ENCODE peak calls at places on chromosomes 1 and 21, in six cellular contexts. F is GM12878, K is HepG2, Z is GM12892, U is K562, A is H1. X is an unnamed sample.

GRCh38 chr1:205448540-205449253 is 7.1 kb downstream of the BLACAT1 start:
- DNase-seq in F (no peak), K (no peak), Z (no peak), U (no peak), A (no peak), X (no peak)

GRCh38 chr1:206796984-206797402 is 24.7 kb upstream of the IL10 start:
- DNase-seq in F (no peak), K (no peak), Z (no peak), U (no peak), A (no peak), X (no peak)

GRCh38 chr21:44273046-44273445 is 11.3 kb upstream of the DNMT3L start:
- DNase-seq in F (no peak), K (no peak), Z (no peak), U (no peak), A (no peak), X (no peak)

GRCh38 chr1:67748630-67749029 is 63.6 kb downstream of the GADD45A start:
- DNase-seq in F (peak; percentile 47), K (peak; percentile 74), Z (no peak), U (no peak), A (no peak), X (no peak)

GRCh38 chr1:3672231-3672970 is 20.1 kb downstream of the TP73 start:
- DNase-seq in F (no peak), K (no peak), Z (no peak), U (no peak), A (no peak), X (no peak)

GRCh38 chr1:7408771-7409150 is 362.3 kb upstream of the VAMP3 start:
- DNase-seq in F (no peak), K (no peak), Z (no peak), U (no peak), A (no peak), X (peak; percentile 1)

GRCh38 chr1:224757508-224757907 is 141.4 kb downstream of the CNIH3 start:
- DNase-seq in F (no peak), K (no peak), Z (no peak), U (no peak), A (no peak), X (no peak)

GRCh38 chr1:179090522-179090921 is 8.7 kb downstream of the TOR3A start:
- DNase-seq in F (no peak), K (no peak), Z (no peak), U (no peak), A (no peak), X (no peak)

GRCh38 chr1:186404454-186405051 is 28.9 kb downstream of the ODR4 start:
- DNase-seq in F (no peak), K (peak; percentile 27), Z (no peak), U (peak; percentile 44), A (no peak), X (peak; percentile 5)

GRCh38 chr1:226148121-226148648 is 38.4 kb downstream of the ACBD3 start:
- DNase-seq in F (no peak), K (no peak), Z (no peak), U (no peak), A (no peak), X (no peak)

GRCh38 chr1:41914515-41914914 is 4.2 kb downstream of the HIVEP3 start:
- DNase-seq in F (no peak), K (no peak), Z (no peak), U (peak; percentile 41), A (no peak), X (no peak)

GRCh38 chr1:7664893-7665250 is 106.2 kb upstream of the VAMP3 start:
- DNase-seq in F (no peak), K (no peak), Z (no peak), U (no peak), A (no peak), X (no peak)

GRCh38 chr1:185864889-185865288 is 130.7 kb downstream of the HMCN1 start:
- DNase-seq in F (no peak), K (no peak), Z (no peak), U (no peak), A (no peak), X (no peak)

GRCh38 chr1:94773931-94774422 is 46.2 kb upstream of the SLC44A3 start:
- DNase-seq in F (no peak), K (peak; percentile 20), Z (no peak), U (no peak), A (no peak), X (no peak)

GRCh38 chr1:111707906-111708305 is 31.3 kb downstream of the INKA2 start:
- DNase-seq in F (no peak), K (no peak), Z (no peak), U (no peak), A (no peak), X (no peak)

GRCh38 chr1:244442850-244443249 is 8.9 kb downstream of the ADSS2 start:
- DNase-seq in F (no peak), K (no peak), Z (no peak), U (no peak), A (no peak), X (no peak)

GRCh38 chr1:23590058-23590783 is 30.9 kb upstream of the ID3 start:
- DNase-seq in F (no peak), K (no peak), Z (no peak), U (peak; percentile 39), A (no peak), X (no peak)

GRCh38 chr1:206476591-206476990 is 6.3 kb downstream of the IKBKE start:
- DNase-seq in F (no peak), K (no peak), Z (no peak), U (no peak), A (no peak), X (no peak)

GRCh38 chr21:17139696-17140095 is 373.1 kb upstream of the CXADR start:
- DNase-seq in F (no peak), K (no peak), Z (no peak), U (no peak), A (no peak), X (no peak)

GRCh38 chr1:202084791-202085681 is 37.7 kb upstream of the GPR37L1 start:
- DNase-seq in F (no peak), K (peak; percentile 99), Z (no peak), U (no peak), A (no peak), X (no peak)

GRCh38 chr1:202090994-202091393 is 31.7 kb upstream of the GPR37L1 start:
- DNase-seq in F (no peak), K (peak; percentile 45), Z (no peak), U (peak; percentile 34), A (no peak), X (no peak)

GRCh38 chr1:202086579-202087350 is 36.0 kb upstream of the GPR37L1 start:
- DNase-seq in F (no peak), K (no peak), Z (no peak), U (peak; percentile 24), A (no peak), X (no peak)

GRCh38 chr1:202085682-202086373 is 36.9 kb upstream of the GPR37L1 start:
- DNase-seq in F (no peak), K (peak; percentile 99), Z (no peak), U (no peak), A (no peak), X (no peak)

GRCh38 chr1:202088216-202088615 is 34.5 kb upstream of the GPR37L1 start:
- DNase-seq in F (no peak), K (no peak), Z (no peak), U (no peak), A (no peak), X (no peak)
- TF ChIP-seq TAF1 in F (no peak), K (no peak), Z (no peak), U (no peak), A (no peak), X (no peak)

DNA sequence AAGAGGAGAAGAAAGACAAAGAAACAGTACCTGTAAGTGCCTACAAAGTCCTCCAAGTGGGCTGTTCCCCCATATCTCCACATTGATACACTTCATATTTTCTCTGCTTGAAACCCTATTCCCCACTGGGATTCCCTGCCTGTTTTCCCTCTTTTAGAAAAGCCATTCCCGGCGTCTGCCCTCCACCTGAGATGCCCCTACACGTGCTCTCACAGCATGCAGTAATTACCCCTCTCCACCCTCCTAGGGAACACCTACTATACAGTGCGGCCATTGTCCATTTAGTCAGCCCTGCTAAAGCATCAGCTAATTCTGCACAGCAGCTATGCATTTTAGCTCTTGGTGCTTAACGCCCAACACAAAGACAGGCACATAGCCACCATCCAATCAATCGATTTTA is 135.7 kb upstream of the TIAM1 start:
- DNase-seq in F (no peak), K (no peak), Z (no peak), U (no peak), A (no peak), X (no peak)
- TF ChIP-seq POLR2AphosphoS5 in F (no peak), K (no peak), Z (no peak), U (no peak), A (no peak), X (no peak)

GRCh38 chr1:38873027-38873969 is at the start of gene MYCBP:
- DNase-seq in F (peak; percentile 92), K (peak; percentile 89), Z (peak; percentile 98), U (peak; percentile 98), A (peak; percentile 96), X (peak; percentile 97)
- TF ChIP-seq POLR2A in F (peak; percentile 77), K (peak; percentile 54), Z (peak; percentile 64), U (peak; percentile 76), A (no peak), X (peak; percentile 57)

DNA sequence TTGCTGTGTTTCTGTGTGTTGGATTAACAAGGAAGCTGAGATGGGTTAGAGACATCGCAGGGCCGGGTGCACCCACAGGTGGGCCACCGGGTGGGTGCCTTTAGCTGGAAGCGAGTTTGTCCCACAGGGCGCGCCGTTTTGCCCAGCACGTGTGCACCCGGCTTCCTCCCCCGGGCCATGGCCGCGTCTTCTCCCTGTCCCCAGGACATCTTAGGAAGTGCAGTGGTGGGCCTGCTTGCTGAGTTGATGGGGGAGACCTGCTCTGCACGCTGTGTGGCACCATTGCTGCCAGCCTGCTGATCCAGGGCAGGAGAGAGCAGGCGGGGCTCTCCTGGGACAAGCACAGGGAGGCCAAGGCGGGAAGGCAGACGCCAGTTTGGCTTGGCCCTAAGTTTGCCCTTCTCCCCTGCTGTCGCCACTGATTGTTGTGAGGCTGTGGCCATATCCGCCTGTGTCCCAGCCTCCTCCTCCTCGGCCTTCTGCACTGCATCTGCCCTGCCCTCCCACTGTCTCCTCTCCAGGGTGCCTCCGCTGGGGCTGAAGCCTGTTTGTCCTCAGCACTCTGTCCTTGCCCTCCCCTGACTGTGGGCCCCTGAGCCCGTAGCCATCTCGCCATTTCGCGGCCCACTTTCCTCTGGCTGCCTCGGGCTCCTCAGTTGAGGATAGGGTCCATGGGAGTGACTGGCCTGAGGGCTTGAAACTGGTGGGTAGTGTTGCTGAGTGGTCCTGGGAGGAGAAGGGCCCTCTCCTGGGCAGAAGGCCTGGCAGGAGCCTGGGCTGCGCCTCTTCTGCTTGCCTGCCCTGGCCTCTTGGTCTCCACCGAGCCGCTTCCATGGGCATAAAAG is 47.6 kb downstream of the PKNOX1 start:
- DNase-seq in F (no peak), K (no peak), Z (no peak), U (no peak), A (no peak), X (no peak)
- TF ChIP-seq TAF1 in F (no peak), K (no peak), Z (no peak), U (no peak), A (no peak), X (no peak)

GRCh38 chr1:59193443-59194093 is 103.3 kb upstream of the FGGY start:
- DNase-seq in F (no peak), K (no peak), Z (no peak), U (no peak), A (no peak), X (no peak)
- TF ChIP-seq POLR2AphosphoS5 in F (no peak), K (no peak), Z (no peak), U (no peak), A (no peak), X (no peak)